ENCODE peak calls at places on chromosomes 16 and 17, in eight cellular contexts. Y is A549, W is H1, F is tibial nerve, R is ovary, N is suprapubic skin, V is esophagus muscularis mucosa, S is GM12878. D is an unnamed sample.

GRCh38 chr17:74457146-74457819 is 9.2 kb upstream of the CD300A start:
- DNase-seq in Y (peak; percentile 72), W (no peak), F (peak; percentile 88), R (peak; percentile 89), N (peak; percentile 86), V (no peak), S (no peak), D (peak; percentile 80)

GRCh38 chr17:67051837-67052236 is 7.5 kb downstream of the CACNG1 start:
- DNase-seq in Y (no peak), W (no peak), F (no peak), R (no peak), N (no peak), V (no peak), S (no peak), D (no peak)

GRCh38 chr16:17483266-17483864 is 12.6 kb upstream of the XYLT1 start:
- DNase-seq in Y (no peak), W (no peak), F (no peak), R (no peak), N (no peak), V (no peak), S (no peak), D (no peak)

GRCh38 chr17:7854851-7855642 is at the start of gene TMEM88:
- DNase-seq in Y (no peak), W (no peak), F (no peak), R (peak; percentile 59), N (no peak), V (no peak), S (no peak), D (no peak)

GRCh38 chr16:12459401-12459791 is 344.3 kb downstream of the CPPED1 start:
- DNase-seq in Y (no peak), W (no peak), F (no peak), R (no peak), N (no peak), V (no peak), S (no peak), D (peak; percentile 28)

GRCh38 chr17:72370819-72371218 is 250.0 kb downstream of the SOX9 start:
- DNase-seq in Y (peak; percentile 54), W (no peak), F (no peak), R (no peak), N (no peak), V (no peak), S (no peak), D (no peak)

GRCh38 chr17:1880851-1881630 is 51.2 kb downstream of the RPA1 start:
- DNase-seq in Y (no peak), W (no peak), F (no peak), R (no peak), N (no peak), V (no peak), S (no peak), D (no peak)

GRCh38 chr16:80527297-80527696 is 13.5 kb upstream of the DYNLRB2 start:
- DNase-seq in Y (peak; percentile 37), W (no peak), F (no peak), R (no peak), N (no peak), V (no peak), S (no peak), D (peak; percentile 12)

GRCh38 chr16:11743308-11744074 is 834 bp upstream of the TXNDC11 start:
- DNase-seq in Y (peak; percentile 86), W (no peak), F (peak; percentile 72), R (no peak), N (peak; percentile 83), V (no peak), S (no peak), D (peak; percentile 39)

GRCh38 chr17:66353937-66354401 is 51.6 kb downstream of the PRKCA start:
- DNase-seq in Y (no peak), W (no peak), F (no peak), R (no peak), N (no peak), V (no peak), S (no peak), D (no peak)

GRCh38 chr16:53433930-53434435 is 288 bp upstream of the RBL2 start:
- DNase-seq in Y (no peak), W (no peak), F (peak; percentile 59), R (no peak), N (no peak), V (no peak), S (no peak), D (no peak)

GRCh38 chr17:61420128-61420527 is 20.5 kb downstream of the TBX2 start:
- DNase-seq in Y (no peak), W (no peak), F (no peak), R (no peak), N (no peak), V (no peak), S (no peak), D (no peak)

GRCh38 chr16:77807-78443 is at the start of gene MPG:
- DNase-seq in Y (peak; percentile 77), W (no peak), F (peak; percentile 80), R (peak; percentile 93), N (peak; percentile 91), V (peak; percentile 95), S (no peak), D (peak; percentile 90)

GRCh38 chr16:79977974-79978836 is 377.7 kb upstream of the MAF start:
- DNase-seq in Y (no peak), W (no peak), F (no peak), R (no peak), N (no peak), V (no peak), S (no peak), D (no peak)

GRCh38 chr16:280552-280951 is at the start of gene ARHGDIG:
- DNase-seq in Y (no peak), W (no peak), F (no peak), R (no peak), N (no peak), V (no peak), S (no peak), D (no peak)

GRCh38 chr16:56192971-56193936 is 2.0 kb downstream of the GNAO1 start:
- DNase-seq in Y (no peak), W (no peak), F (no peak), R (no peak), N (no peak), V (no peak), S (no peak), D (no peak)

GRCh38 chr16:27698266-27698665 is 148.3 kb downstream of the KATNIP start:
- DNase-seq in Y (no peak), W (peak; percentile 70), F (no peak), R (no peak), N (no peak), V (no peak), S (no peak), D (no peak)

DNA sequence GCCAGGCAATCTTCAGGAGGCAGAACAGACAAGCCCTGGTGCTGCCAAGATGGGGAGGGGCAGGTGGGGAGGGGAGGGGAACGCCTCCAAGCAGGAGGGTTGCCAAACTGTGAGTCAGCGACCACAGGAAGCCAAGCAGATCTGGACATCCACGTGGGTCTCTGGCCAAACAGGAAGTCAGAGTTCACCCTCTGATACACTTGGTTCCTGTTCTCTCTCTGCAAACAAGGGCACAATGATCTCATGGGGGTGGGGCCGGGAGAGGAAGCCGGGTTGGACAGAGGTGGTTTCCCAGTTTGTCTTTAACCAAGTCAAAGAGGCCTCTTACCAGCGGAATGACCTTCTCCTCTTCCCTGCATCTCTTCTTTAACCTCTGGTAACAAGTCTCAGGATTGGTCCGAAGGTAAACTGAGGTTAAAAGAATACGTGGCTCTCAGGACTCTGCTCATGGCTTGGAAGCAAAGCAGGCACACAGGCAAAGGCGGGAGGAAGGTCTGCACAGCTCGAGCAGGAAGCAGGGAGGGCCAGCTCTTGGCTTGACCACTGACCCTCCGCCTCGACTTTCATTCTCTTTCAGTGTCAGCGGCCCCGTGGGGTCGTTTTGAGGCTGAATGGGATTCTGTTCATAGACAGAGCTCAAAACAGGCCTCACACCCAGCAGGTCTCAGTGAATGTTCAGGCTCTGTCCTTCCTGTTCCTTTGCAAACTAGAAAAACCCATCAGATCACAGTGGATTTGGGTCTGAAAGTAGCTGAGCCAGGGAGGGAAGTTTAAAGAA is 32.9 kb downstream of the TK2 start:
- DNase-seq in Y (peak; percentile 99), W (peak; percentile 36), F (peak; percentile 99), R (peak; percentile 99), N (peak; percentile 98), V (peak; percentile 100), S (peak; percentile 98), D (peak; percentile 97)
- TF ChIP-seq POLR2A in Y (no peak), W (no peak), F (peak; percentile 66), R (peak; percentile 55), N (no peak), V (no peak), S (no peak), D (peak; percentile 77)

DNA sequence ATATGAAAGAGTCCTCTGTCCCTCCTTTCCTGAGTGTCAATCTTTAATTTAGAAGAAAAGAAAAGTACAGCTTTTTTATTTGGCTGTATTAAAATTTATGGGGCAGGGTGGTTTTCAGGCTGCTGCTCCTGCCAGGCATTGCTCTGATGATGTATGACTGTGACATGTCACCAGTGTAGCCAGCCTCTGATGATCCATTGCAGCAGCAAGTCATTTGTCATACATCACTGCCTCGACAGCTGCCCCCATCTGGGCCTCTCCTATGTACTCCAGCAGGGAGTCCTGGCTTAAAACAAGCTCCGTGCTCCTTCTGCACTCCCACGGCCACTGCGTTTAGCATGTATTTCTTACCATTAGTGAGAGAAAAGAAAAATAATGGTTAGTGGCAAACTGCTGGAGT is 854.3 kb downstream of the KCNJ2 start:
- DNase-seq in Y (no peak), W (no peak), F (no peak), R (no peak), N (no peak), V (no peak), S (no peak), D (no peak)
- H3K4me1 ChIP-seq in Y (no peaks in the 10 kb centered on the region), W (no peaks in the 10 kb centered on the region), F (no peaks in the 10 kb centered on the region), R (no peaks in the 10 kb centered on the region), N (no peaks in the 10 kb centered on the region), V (no peaks in the 10 kb centered on the region), S (no peaks in the 10 kb centered on the region), D (no peaks in the 10 kb centered on the region)

GRCh38 chr17:77288115-77288619 is 147.4 kb downstream of the SEC14L1 start:
- DNase-seq in Y (peak; percentile 63), W (no peak), F (no peak), R (no peak), N (no peak), V (no peak), S (no peak), D (peak; percentile 43)
- TF ChIP-seq EP300 in Y (no peak), W (no peak), F (no peak), R (no peak), N (no peak), V (no peak), S (no peak), D (no peak)

GRCh38 chr16:5557966-5558365 is 460.4 kb upstream of the EEF2KMT start:
- DNase-seq in Y (no peak), W (no peak), F (no peak), R (no peak), N (no peak), V (no peak), S (no peak), D (no peak)

GRCh38 chr16:5551909-5552308 is 454.3 kb upstream of the EEF2KMT start:
- DNase-seq in Y (no peak), W (no peak), F (no peak), R (no peak), N (no peak), V (no peak), S (no peak), D (no peak)

GRCh38 chr16:5560084-5560483 is 462.5 kb upstream of the EEF2KMT start:
- DNase-seq in Y (no peak), W (no peak), F (no peak), R (no peak), N (no peak), V (no peak), S (no peak), D (no peak)

DNA sequence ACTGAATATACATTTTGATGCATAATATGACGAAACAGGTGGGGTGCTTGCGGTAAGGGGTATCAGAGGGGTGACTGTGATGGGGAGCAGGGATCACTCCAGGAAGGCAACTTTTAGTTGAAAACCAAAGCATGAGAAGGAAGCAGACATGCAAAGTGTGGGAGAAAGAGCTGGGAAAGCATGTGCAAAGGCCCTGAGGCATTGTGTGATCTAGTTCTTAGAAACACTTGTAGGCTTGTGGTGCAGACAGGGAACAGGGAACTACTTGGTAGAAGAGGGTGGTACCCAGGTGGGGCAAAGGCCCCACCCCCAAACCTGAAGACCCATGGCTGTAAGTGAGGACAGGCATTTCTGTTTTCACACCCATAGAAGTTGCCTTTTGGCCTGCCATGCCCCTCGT is 459.9 kb upstream of the EEF2KMT start:
- DNase-seq in Y (no peak), W (no peak), F (no peak), R (no peak), N (no peak), V (no peak), S (no peak), D (no peak)
- TF ChIP-seq POLR2A in Y (no peak), W (no peak), F (no peak), R (no peak), N (no peak), V (no peak), S (no peak), D (no peak)